ENCODE peak calls at places on chromosomes 7 and 10, in six cellular contexts. M is BE2C, A is transverse colon, N is DND-41, T is RWPE1, C is tibial nerve. U is an unnamed sample.

GRCh38 chr7:35905555-35905954 is 104.7 kb downstream of the SEPTIN7 start:
- DNase-seq in A (no peak), N (no peak), M (no peak), T (peak; percentile 4), C (no peak), U (no peak)

GRCh38 chr7:319267-319661 is 29.3 kb downstream of the FOXL3 start:
- DNase-seq in T (no peak), A (no peak), M (no peak), N (no peak), C (no peak), U (no peak)

GRCh38 chr10:34911661-34912205 is 96.6 kb upstream of the PARD3 start:
- DNase-seq in T (no peak), A (no peak), M (no peak), N (no peak), C (no peak), U (no peak)

GRCh38 chr10:112525215-112525614 is 78.2 kb downstream of the VTI1A start:
- DNase-seq in C (no peak), M (no peak), N (no peak), T (peak; percentile 7), A (no peak), U (no peak)

GRCh38 chr7:107643938-107644703 is 16.5 kb upstream of the SLC26A4 start:
- DNase-seq in T (no peak), M (no peak), A (no peak), N (no peak), C (no peak), U (no peak)

GRCh38 chr7:44615793-44616192 is 9.4 kb downstream of the OGDH start:
- DNase-seq in C (no peak), N (no peak), T (no peak), A (no peak), M (no peak), U (no peak)

GRCh38 chr7:99267530-99268360 is 4.9 kb upstream of the MYH16 start:
- DNase-seq in C (no peak), N (no peak), T (peak; percentile 94), A (no peak), M (no peak), U (no peak)

GRCh38 chr10:43170491-43170890 is 32.2 kb downstream of the CSGALNACT2 start:
- DNase-seq in C (no peak), M (no peak), T (no peak), N (no peak), A (no peak), U (no peak)

GRCh38 chr10:48494073-48494472 is 110.8 kb downstream of the ARHGAP22 start:
- DNase-seq in M (no peak), N (peak; percentile 60), T (no peak), C (no peak), A (no peak), U (peak; percentile 0)

GRCh38 chr7:43876266-43876665 is 6.9 kb upstream of the MRPS24 start:
- DNase-seq in C (no peak), M (no peak), T (no peak), A (no peak), N (no peak), U (no peak)

GRCh38 chr10:122435212-122435827 is 19.1 kb upstream of the ARMS2 start:
- DNase-seq in N (no peak), A (no peak), M (no peak), T (peak; percentile 48), C (no peak), U (no peak)

GRCh38 chr7:29457565-29457971 is 106.1 kb upstream of the PRR15 start:
- DNase-seq in M (no peak), A (no peak), T (no peak), C (no peak), N (no peak), U (no peak)

GRCh38 chr7:35482231-35482630 is 212.7 kb downstream of the HERPUD2 start:
- DNase-seq in M (no peak), N (no peak), T (no peak), C (no peak), A (no peak), U (no peak)

GRCh38 chr7:29977926-29978652 is 11.5 kb downstream of the SCRN1 start:
- DNase-seq in A (no peak), M (no peak), N (peak; percentile 8), C (no peak), T (no peak), U (no peak)

GRCh38 chr10:57457972-57458512 is 809.7 kb downstream of the IPMK start:
- DNase-seq in N (no peak), C (no peak), T (no peak), A (no peak), M (no peak), U (no peak)

GRCh38 chr7:45446195-45446944 is 127.8 kb upstream of the ADCY1 start:
- DNase-seq in C (no peak), A (no peak), T (peak; percentile 48), M (no peak), N (no peak), U (no peak)

GRCh38 chr10:101144053-101144452 is 13.0 kb downstream of the TLX1 start:
- DNase-seq in T (no peak), N (no peak), C (no peak), A (no peak), M (no peak), U (no peak)

GRCh38 chr10:48449501-48450232 is 143.2 kb downstream of the MAPK8 start:
- DNase-seq in A (no peak), T (no peak), C (no peak), M (no peak), N (peak; percentile 1), U (no peak)

GRCh38 chr7:130345106-130345505 is 490 bp downstream of the CPA5 start:
- DNase-seq in T (no peak), A (no peak), C (no peak), N (no peak), M (no peak), U (no peak)

GRCh38 chr10:69731184-69731583 is 70.5 kb upstream of the COL13A1 start:
- DNase-seq in N (no peak), M (no peak), T (no peak), A (no peak), C (no peak), U (no peak)

GRCh38 chr10:79246606-79247275 is 100.5 kb upstream of the PPIF start:
- DNase-seq in N (no peak), T (no peak), C (peak; percentile 41), A (no peak), M (no peak), U (no peak)

GRCh38 chr7:25714013-25714412 is 438.0 kb upstream of the NFE2L3 start:
- DNase-seq in T (no peak), A (no peak), M (no peak), C (no peak), N (no peak), U (no peak)

GRCh38 chr10:5573968-5574641 is 49.3 kb downstream of the CALML3 start:
- DNase-seq in M (peak; percentile 47), N (no peak), A (no peak), T (no peak), C (no peak), U (no peak)

GRCh38 chr7:101116898-101117297 is 10.0 kb upstream of the SERPINE1 start:
- DNase-seq in M (no peak), C (no peak), N (no peak), A (no peak), T (no peak), U (no peak)

GRCh38 chr10:4677296-4678021 is 148.5 kb upstream of the AKR1E2 start:
- DNase-seq in N (no peak), A (no peak), M (no peak), T (peak; percentile 59), C (no peak), U (no peak)

GRCh38 chr10:96470108-96470743 is 43.5 kb downstream of the TLL2 start:
- DNase-seq in C (no peak), M (peak; percentile 55), T (peak; percentile 63), N (peak; percentile 47), A (no peak), U (no peak)

GRCh38 chr10:33291053-33291592 is 43.3 kb downstream of the NRP1 start:
- DNase-seq in C (no peak), A (no peak), N (no peak), M (no peak), T (peak; percentile 78), U (no peak)

GRCh38 chr7:80287400-80288174 is 153.0 kb downstream of the GNAI1 start:
- DNase-seq in A (no peak), N (no peak), T (no peak), M (no peak), C (no peak), U (no peak)

GRCh38 chr10:110600487-110601101 is 33.1 kb downstream of the SMC3 start:
- DNase-seq in A (no peak), C (no peak), M (peak; percentile 54), T (peak; percentile 23), N (peak; percentile 43), U (no peak)

GRCh38 chr10:104505521-104506041 is 135.5 kb upstream of the SORCS3 start:
- DNase-seq in C (no peak), N (no peak), T (no peak), M (no peak), A (no peak), U (no peak)
- TF ChIP-seq CTCF in C (no peak), N (no peak), T (no peak), M (no peak), A (no peak), U (no peak)

GRCh38 chr7:112423987-112424386 is 26.3 kb upstream of the IFRD1 start:
- DNase-seq in A (no peak), C (no peak), M (no peak), N (peak; percentile 45), T (no peak), U (no peak)
- TF ChIP-seq CTCF in A (no peak), C (no peak), M (no peak), N (no peak), T (no peak), U (no peak)

DNA sequence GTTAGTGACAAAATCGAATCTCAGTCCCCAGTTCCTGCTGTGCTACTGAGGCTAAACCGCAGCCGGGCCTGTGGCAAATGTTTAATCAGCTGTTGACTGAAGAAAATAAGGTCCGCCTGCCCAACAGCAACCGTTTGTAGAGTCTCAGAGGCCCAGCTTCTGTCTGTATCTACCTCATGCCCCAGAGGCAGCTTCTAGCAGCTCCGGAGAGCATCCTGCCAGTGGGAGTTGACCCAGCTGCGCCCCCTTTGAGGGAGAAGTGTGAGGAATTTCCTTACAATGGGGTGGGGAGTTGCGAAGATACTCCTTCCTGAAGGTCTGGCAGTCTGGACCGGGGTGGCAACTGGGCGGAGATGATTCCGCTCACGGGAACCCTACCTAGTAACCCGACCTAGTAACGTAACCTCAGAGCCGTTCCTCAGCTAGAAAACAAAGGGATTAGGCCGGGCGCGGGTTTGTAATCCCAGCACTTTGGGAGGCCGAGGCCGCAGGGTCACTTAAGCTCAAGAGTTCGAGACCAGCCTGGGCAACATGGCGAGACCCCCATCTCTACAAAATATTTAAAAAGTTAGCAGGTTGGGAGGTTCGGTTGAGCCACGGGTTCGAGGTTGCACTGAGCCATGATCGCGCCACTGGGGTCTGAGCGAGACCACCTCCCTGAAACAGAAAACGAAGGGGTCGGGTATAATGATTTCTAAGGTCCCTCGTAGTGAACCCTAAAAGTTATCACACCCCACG is 846 bp upstream of the ZNF775 start:
- DNase-seq in T (peak; percentile 26), N (peak; percentile 89), M (peak; percentile 70), A (peak; percentile 80), C (no peak), U (peak; percentile 30)
- TF ChIP-seq CTCF in T (no peak), N (peak; percentile 68), M (peak; percentile 37), A (no peak), C (no peak), U (no peak)

DNA sequence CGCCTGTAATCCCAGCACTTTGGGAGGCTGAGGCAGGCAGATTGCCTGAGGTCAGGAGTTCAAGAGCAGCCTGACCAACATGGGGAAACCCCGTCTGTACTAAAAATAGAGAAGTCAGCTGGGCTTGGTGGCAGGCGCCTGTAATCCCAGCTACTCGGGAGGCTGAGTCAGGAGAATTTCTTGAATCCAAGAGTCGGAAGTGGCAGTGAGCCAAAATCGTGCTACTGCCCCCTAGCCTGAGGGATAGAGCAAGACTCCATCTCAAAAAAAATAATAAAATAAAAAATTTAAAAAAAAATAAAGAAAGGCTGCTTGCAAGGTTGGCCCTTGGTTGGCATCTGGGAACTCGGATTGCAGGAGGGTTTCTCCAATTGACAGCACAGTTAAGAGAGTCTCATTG is 221.6 kb downstream of the DGKI start:
- DNase-seq in M (peak; percentile 16), T (no peak), C (no peak), N (no peak), A (no peak), U (no peak)
- TF ChIP-seq CTCF in M (peak; percentile 13), T (no peak), C (no peak), N (no peak), A (no peak), U (no peak)

U was measured in natural killer cell.